ENCODE peak calls at places on chromosomes 16 and 17, in seven cellular contexts. C is HT-29; V is stimulated activated CD4-positive, alpha-beta T cell treated with anti-CD3 and anti-CD28 coated beads, Interleukin-15, amount 100 ng/mL, for 48 hours; K is Calu3; J is esophagus squamous epithelium; B is kidney tubule cell; F is RWPE1. D is an unnamed sample.

GRCh38 chr17:44216173-44216572 is 3.3 kb downstream of the UBTF start:
- DNase-seq in C (no peak), F (no peak), J (no peak), B (no peak), K (no peak), V (no peak), D (no peak)

GRCh38 chr16:1131378-1131994 is 21.4 kb upstream of the CACNA1H start:
- DNase-seq in K (no peak), C (no peak), F (no peak), J (no peak), B (no peak), V (no peak), D (no peak)

GRCh38 chr17:7992516-7992915 is 9.9 kb upstream of the GUCY2D start:
- DNase-seq in B (peak), C (no peak), F (peak), V (no peak), J (no peak), K (no peak), D (no peak)

GRCh38 chr16:53664724-53665345 is 38.8 kb downstream of the RPGRIP1L start:
- DNase-seq in C (no peak), K (no peak), V (peak), J (no peak), F (no peak), B (no peak), D (no peak)

GRCh38 chr17:78995761-78996451 is 13.7 kb downstream of the CANT1 start:
- DNase-seq in B (peak), K (peak), J (no peak), V (no peak), F (no peak), C (peak), D (no peak)

GRCh38 chr17:57645950-57646686 is 99.0 kb downstream of the CCDC182 start:
- DNase-seq in K (no peak), J (no peak), V (no peak), F (no peak), B (peak), C (no peak), D (no peak)

GRCh38 chr16:85461814-85462404 is 151.2 kb upstream of the GSE1 start:
- DNase-seq in C (no peak), B (no peak), V (no peak), F (no peak), K (no peak), J (no peak), D (no peak)

GRCh38 chr17:1629647-1630310 is 1.1 kb upstream of the SLC43A2 start:
- DNase-seq in K (peak), F (no peak), B (peak), V (peak), C (peak), J (no peak), D (no peak)

GRCh38 chr17:66268247-66268927 is 34.0 kb upstream of the PRKCA start:
- DNase-seq in V (no peak), J (no peak), K (no peak), C (no peak), B (peak), F (no peak), D (no peak)

GRCh38 chr17:82007495-82008257 is 15.0 kb downstream of the CENPX start:
- DNase-seq in C (no peak), B (no peak), F (no peak), K (no peak), J (no peak), V (no peak), D (no peak)

GRCh38 chr16:24427840-24428239 is 111.5 kb upstream of the RBBP6 start:
- DNase-seq in B (no peak), F (no peak), V (no peak), K (no peak), J (no peak), C (no peak), D (no peak)

GRCh38 chr17:56441331-56441730 is 152.2 kb upstream of the NOG start:
- DNase-seq in V (no peak), F (peak), J (no peak), B (no peak), C (no peak), K (no peak), D (no peak)

GRCh38 chr16:3028716-3029319 is 5.0 kb downstream of the THOC6 start:
- DNase-seq in J (no peak), B (no peak), C (no peak), F (no peak), V (no peak), K (no peak), D (no peak)

GRCh38 chr16:85611455-85612190 is 1.5 kb upstream of the GSE1 start:
- DNase-seq in J (no peak), C (peak), B (peak), F (peak), V (no peak), K (peak), D (no peak)

GRCh38 chr16:70800798-70801480 is at the start of gene VAC14:
- DNase-seq in B (peak), J (peak), V (peak), C (peak), F (peak), K (peak), D (peak)

GRCh38 chr16:29806096-29806579 is at the start of gene MAZ:
- DNase-seq in V (no peak), K (peak), F (peak), J (no peak), B (peak), C (no peak), D (peak)

GRCh38 chr16:25888873-25889272 is 197.1 kb downstream of the HS3ST4 start:
- DNase-seq in V (no peak), J (no peak), K (no peak), C (no peak), F (no peak), B (no peak), D (no peak)

GRCh38 chr16:30697264-30698138 is 1.5 kb upstream of the SRCAP start:
- DNase-seq in C (no peak), K (no peak), F (peak), B (peak), J (no peak), V (no peak), D (no peak)

GRCh38 chr17:7440113-7440822 is 956 bp downstream of the FGF11 start:
- DNase-seq in K (peak), V (no peak), B (peak), C (no peak), J (no peak), F (no peak), D (no peak)

GRCh38 chr16:48903054-48903453 is 293.1 kb upstream of the N4BP1 start:
- DNase-seq in V (no peak), K (no peak), B (no peak), F (no peak), C (no peak), J (no peak), D (no peak)

GRCh38 chr16:56812884-56813283 is 52.1 kb upstream of the SLC12A3 start:
- DNase-seq in J (no peak), F (peak), K (no peak), B (peak), V (no peak), C (no peak), D (no peak)